ENCODE peak calls at places on chromosomes 16 and 17, in four cellular contexts. K is OCI-LY7, U is SK-N-SH, N is HCT116. C is an unnamed sample.

GRCh38 chr16:82011199-82011641 is at the start of gene SDR42E1:
- DNase-seq in N (peak; percentile 91), K (peak; percentile 11), U (no peak), C (no peak)

GRCh38 chr17:7132511-7133094 is 18.0 kb upstream of the ASGR2 start:
- DNase-seq in K (peak; percentile 69), U (no peak), N (no peak), C (peak; percentile 83)

GRCh38 chr17:80029235-80029974 is 6.3 kb downstream of the TBC1D16 start:
- DNase-seq in U (no peak), K (no peak), N (no peak), C (no peak)

GRCh38 chr16:77273815-77274214 is 74.6 kb downstream of the SYCE1L start:
- DNase-seq in K (no peak), N (no peak), U (no peak), C (no peak)

GRCh38 chr17:40474419-40475002 is 26.9 kb downstream of the TNS4 start:
- DNase-seq in N (no peak), K (no peak), U (no peak), C (no peak)

GRCh38 chr16:24504467-24505345 is 34.7 kb upstream of the RBBP6 start:
- DNase-seq in K (peak; percentile 70), U (peak; percentile 64), N (peak; percentile 74), C (peak; percentile 78)

GRCh38 chr16:30813821-30814189 is 26.8 kb upstream of the ZNF629 start:
- DNase-seq in K (no peak), N (no peak), U (no peak), C (no peak)

GRCh38 chr17:73278465-73279453 is 17.1 kb upstream of the CPSF4L start:
- DNase-seq in N (no peak), K (no peak), U (peak; percentile 76), C (no peak)

GRCh38 chr16:68948230-68948910 is 105.0 kb downstream of the TANGO6 start:
- DNase-seq in U (no peak), K (no peak), N (no peak), C (no peak)

GRCh38 chr16:14307623-14308356 is 236.7 kb downstream of the MRTFB start:
- DNase-seq in U (peak; percentile 52), N (no peak), K (peak; percentile 53), C (no peak)

GRCh38 chr16:75345711-75346110 is 87.6 kb downstream of the CFDP1 start:
- DNase-seq in N (no peak), U (no peak), K (no peak), C (no peak)

GRCh38 chr17:10121971-10122707 is 76.3 kb downstream of the GAS7 start:
- DNase-seq in U (no peak), K (no peak), N (no peak), C (no peak)

GRCh38 chr16:50692999-50693781 is at the start of gene NOD2:
- DNase-seq in N (no peak), U (peak; percentile 91), K (no peak), C (peak; percentile 63)

GRCh38 chr17:2682304-2682938 is 29.1 kb downstream of the CLUH start:
- DNase-seq in K (no peak), U (no peak), N (no peak), C (no peak)

GRCh38 chr16:2969545-2970521 is 685 bp downstream of the PAQR4 start:
- DNase-seq in K (peak; percentile 87), N (no peak), U (peak; percentile 85), C (peak; percentile 85)

GRCh38 chr17:68318103-68318991 is 27.1 kb downstream of the ARSG start:
- DNase-seq in K (no peak), N (peak; percentile 78), U (no peak), C (no peak)

GRCh38 chr16:48687421-48688038 is 77.5 kb upstream of the N4BP1 start:
- DNase-seq in U (peak; percentile 68), N (peak; percentile 60), K (peak; percentile 68), C (peak; percentile 83)

GRCh38 chr16:56356276-56357241 is 68.8 kb downstream of the AMFR start:
- DNase-seq in N (peak; percentile 72), U (peak; percentile 93), K (peak; percentile 81), C (peak; percentile 93)

GRCh38 chr17:4507361-4508111 is 8.9 kb downstream of the SPNS2 start:
- DNase-seq in N (no peak), U (no peak), K (no peak), C (no peak)
- H3K4me1 ChIP-seq in N (peaks cover 14% of the 10 kb centered on the region), U (no peaks in the 10 kb centered on the region), K (peaks cover 28% of the 10 kb centered on the region), C (peaks cover 4% of the 10 kb centered on the region)

GRCh38 chr17:63834431-63835166 is 7.1 kb upstream of the FTSJ3 start:
- DNase-seq in N (peak; percentile 83), K (peak; percentile 87), U (peak; percentile 87), C (peak; percentile 82)
- TF ChIP-seq CTCF in N (peak; percentile 99), K (peak; percentile 95), U (peak; percentile 95), C (peak; percentile 64)

GRCh38 chr16:89160977-89161701 is 10.4 kb upstream of the CDH15 start:
- DNase-seq in N (no peak), U (no peak), K (no peak), C (no peak)
- TF ChIP-seq EZH2phosphoT487 in N (no peak), U (no peak), K (no peak), C (no peak)

GRCh38 chr17:57903961-57904360 is 51.3 kb downstream of the CUEDC1 start:
- DNase-seq in N (no peak), U (no peak), K (no peak), C (no peak)

GRCh38 chr17:57905875-57906455 is 49.2 kb downstream of the CUEDC1 start:
- DNase-seq in U (no peak), K (no peak), N (no peak), C (no peak)

GRCh38 chr17:57900991-57901743 is 51.3 kb upstream of the MRPS23 start:
- DNase-seq in K (no peak), U (no peak), N (no peak), C (no peak)

GRCh38 chr17:57902117-57902799 is 52.4 kb upstream of the MRPS23 start:
- DNase-seq in N (no peak), U (no peak), K (peak; percentile 40), C (no peak)

GRCh38 chr17:57902800-57903759 is 52.1 kb downstream of the CUEDC1 start:
- DNase-seq in N (peak; percentile 92), U (no peak), K (peak; percentile 91), C (no peak)
- H3K4me1 ChIP-seq in N (peaks cover 98% of the 10 kb centered on the region), U (peaks cover 49% of the 10 kb centered on the region), K (peaks cover 53% of the 10 kb centered on the region), C (peaks cover 49% of the 10 kb centered on the region)

GRCh38 chr17:8185580-8186445 is 4.2 kb downstream of the BORCS6 start:
- DNase-seq in K (peak; percentile 80), U (peak; percentile 81), N (no peak), C (peak; percentile 88)
- TF ChIP-seq CTCF in K (no peak), U (no peak), N (no peak), C (no peak)

DNA sequence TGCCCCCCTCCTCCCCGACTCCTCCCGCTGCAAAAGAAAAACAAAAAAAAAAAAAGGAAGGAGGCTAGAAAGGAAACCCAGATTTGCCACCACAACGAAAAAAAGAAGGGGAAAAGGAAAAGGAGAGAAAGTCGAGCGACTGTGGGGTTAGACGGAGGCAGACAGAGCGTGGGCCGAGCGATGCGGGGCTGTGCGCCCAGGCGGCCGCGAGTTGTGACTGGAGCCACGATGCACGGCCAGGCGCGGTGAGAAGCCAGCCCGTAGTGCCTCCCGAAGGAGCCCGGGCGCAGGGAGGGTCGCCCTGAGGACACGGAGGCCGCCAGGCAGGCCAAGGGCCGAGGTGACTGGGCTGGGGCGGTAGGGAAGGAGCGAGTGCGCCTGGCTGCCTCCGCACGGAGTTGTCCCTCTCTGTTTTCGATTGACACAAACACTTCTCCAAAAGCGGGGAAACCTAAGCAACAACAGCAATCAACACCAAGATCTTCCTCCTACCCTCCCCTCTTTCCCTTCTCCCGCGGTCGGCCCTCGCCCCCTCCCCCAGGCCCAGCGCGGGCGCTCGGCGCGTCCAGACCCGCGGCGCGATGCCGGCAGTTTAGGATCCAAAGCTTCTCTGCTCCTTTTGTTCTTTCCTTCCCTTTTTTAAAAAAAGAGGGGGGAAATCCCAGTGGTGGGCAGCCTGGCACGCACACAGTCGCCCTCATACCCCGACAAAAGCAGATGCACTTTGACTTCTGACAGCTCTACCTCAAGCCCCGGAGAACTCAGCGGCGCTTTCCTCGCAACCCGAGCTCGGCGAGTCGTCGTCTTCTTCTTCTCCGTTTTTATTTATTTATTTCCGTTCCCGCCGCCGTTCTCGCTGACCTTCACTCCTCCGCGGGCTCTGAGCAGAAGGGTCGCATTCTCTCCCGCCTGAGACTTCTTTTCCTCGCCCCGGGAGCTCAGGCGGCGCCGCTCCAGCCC is at the start of gene LHX1:
- DNase-seq in N (no peak), K (no peak), U (peak; percentile 65), C (peak; percentile 62)
- TF ChIP-seq EZH2phosphoT487 in N (no peak), K (peak; percentile 50), U (no peak), C (peak; percentile 58)